ENCODE peak calls at places on chromosomes 5 and 9, in ten cellular contexts. N is stimulated activated CD4-positive, alpha-beta T cell treated with anti-CD3 and anti-CD28 coated beads, TNF-alpha, amount 100 ng/mL, for 4 hours; U is GM04504; L is NCI-H2029 treated with DMSO at 0.1 percent for 48 hours; X is naive B cell; D is right cardiac atrium; K is nephron progenitor cell; H is kidney epithelial cell; O is activated CD8-positive, alpha-beta memory T cell treated with anti-CD3 and anti-CD28 coated beads for 48 hours; M is iris pigment epithelial cell. Z is an unnamed sample.

GRCh38 chr5:109455598-109456096 is 45.9 kb upstream of the PJA2 start:
- DNase-seq in K (no peak), M (peak), N (no peak), L (peak), H (peak), D (peak), X (no peak), U (peak), O (no peak), Z (no peak)

GRCh38 chr5:36301858-36302603 is at the start of gene RANBP3L:
- DNase-seq in K (peak), U (no peak), N (no peak), M (peak), O (no peak), H (no peak), X (no peak), L (no peak), D (peak), Z (no peak)

GRCh38 chr5:79560774-79561524 is 47.0 kb upstream of the HOMER1 start:
- DNase-seq in H (no peak), N (no peak), X (no peak), O (no peak), L (no peak), D (no peak), U (no peak), K (no peak), M (peak), Z (no peak)

GRCh38 chr5:145800181-145800580 is 35.0 kb downstream of the PRELID2 start:
- DNase-seq in N (no peak), K (no peak), O (no peak), D (no peak), H (no peak), U (no peak), X (no peak), M (no peak), L (no peak), Z (no peak)

GRCh38 chr9:129944501-129945116 is 98.4 kb downstream of the FNBP1 start:
- DNase-seq in K (no peak), U (no peak), X (peak), L (no peak), N (no peak), D (no peak), M (no peak), H (no peak), O (no peak), Z (no peak)

GRCh38 chr5:65172486-65173129 is 309.1 kb downstream of the ADAMTS6 start:
- DNase-seq in M (peak), O (no peak), K (no peak), H (peak), U (peak), X (no peak), N (no peak), D (no peak), L (no peak), Z (no peak)

GRCh38 chr5:7815757-7816534 is 35.0 kb downstream of the CFAP90 start:
- DNase-seq in K (peak), M (peak), D (peak), O (peak), H (no peak), U (peak), L (peak), X (peak), N (peak), Z (peak)

GRCh38 chr5:172929371-172929838 is 29.8 kb upstream of the RPL26L1 start:
- DNase-seq in L (no peak), H (no peak), N (no peak), U (peak), X (no peak), D (peak), K (no peak), M (peak), O (no peak), Z (no peak)

GRCh38 chr5:87394407-87394806 is 18.3 kb downstream of the CCNH start:
- DNase-seq in N (no peak), L (no peak), X (no peak), K (no peak), U (no peak), O (no peak), D (no peak), M (peak), H (peak), Z (no peak)

GRCh38 chr9:95171001-95171400 is 146.5 kb downstream of the FANCC start:
- DNase-seq in N (no peak), L (no peak), H (no peak), D (no peak), X (no peak), O (no peak), M (peak), U (no peak), K (no peak), Z (no peak)

Z was measured in Right ventricle myocardium superior.